ENCODE peak calls at places on chromosomes 6 and 20, in seven cellular contexts. One of them, this sample, is unnamed.

GRCh38 chr6:44650947-44651346 is 263.4 kb downstream of the CDC5L start:
- DNase-seq in stimulated activated CD8-positive, alpha-beta memory T cell treated with anti-CD3 and anti-CD28 coated beads, Interleukin-7, amount 100 ng/mL, for 1 hour: no peak
- DNase-seq in GM10248: no peak
- DNase-seq in astrocyte of the spinal cord: no peak
- DNase-seq in stimulated activated CD4-positive, alpha-beta T cell treated with anti-CD3 and anti-CD28 coated beads, TNF-alpha, amount 100 ng/mL, for 48 hours: no peak
- DNase-seq in EL: peak
- DNase-seq in breast epithelium: no peak
- DNase-seq in this sample: no peak

GRCh38 chr20:9699181-9699580 is 139.7 kb downstream of the PAK5 start:
- DNase-seq in EL: no peak
- DNase-seq in astrocyte of the spinal cord: peak
- DNase-seq in stimulated activated CD8-positive, alpha-beta memory T cell treated with anti-CD3 and anti-CD28 coated beads, Interleukin-7, amount 100 ng/mL, for 1 hour: no peak
- DNase-seq in GM10248: no peak
- DNase-seq in stimulated activated CD4-positive, alpha-beta T cell treated with anti-CD3 and anti-CD28 coated beads, TNF-alpha, amount 100 ng/mL, for 48 hours: no peak
- DNase-seq in breast epithelium: no peak
- DNase-seq in this sample: no peak

GRCh38 chr6:106163966-106164877 is 78.1 kb downstream of the PRDM1 start:
- DNase-seq in breast epithelium: no peak
- DNase-seq in GM10248: peak
- DNase-seq in EL: peak
- DNase-seq in astrocyte of the spinal cord: peak
- DNase-seq in stimulated activated CD4-positive, alpha-beta T cell treated with anti-CD3 and anti-CD28 coated beads, TNF-alpha, amount 100 ng/mL, for 48 hours: peak
- DNase-seq in stimulated activated CD8-positive, alpha-beta memory T cell treated with anti-CD3 and anti-CD28 coated beads, Interleukin-7, amount 100 ng/mL, for 1 hour: no peak
- DNase-seq in this sample: peak

GRCh38 chr6:54135665-54136370 is 24.6 kb downstream of the MLIP start:
- DNase-seq in GM10248: no peak
- DNase-seq in stimulated activated CD8-positive, alpha-beta memory T cell treated with anti-CD3 and anti-CD28 coated beads, Interleukin-7, amount 100 ng/mL, for 1 hour: no peak
- DNase-seq in breast epithelium: no peak
- DNase-seq in astrocyte of the spinal cord: peak
- DNase-seq in stimulated activated CD4-positive, alpha-beta T cell treated with anti-CD3 and anti-CD28 coated beads, TNF-alpha, amount 100 ng/mL, for 48 hours: no peak
- DNase-seq in EL: peak
- DNase-seq in this sample: no peak

GRCh38 chr6:165001502-165002157 is 307.8 kb downstream of the C6orf118 start:
- DNase-seq in GM10248: no peak
- DNase-seq in astrocyte of the spinal cord: no peak
- DNase-seq in stimulated activated CD8-positive, alpha-beta memory T cell treated with anti-CD3 and anti-CD28 coated beads, Interleukin-7, amount 100 ng/mL, for 1 hour: no peak
- DNase-seq in breast epithelium: no peak
- DNase-seq in stimulated activated CD4-positive, alpha-beta T cell treated with anti-CD3 and anti-CD28 coated beads, TNF-alpha, amount 100 ng/mL, for 48 hours: no peak
- DNase-seq in EL: no peak
- DNase-seq in this sample: peak

GRCh38 chr6:4130357-4130987 is 4.9 kb downstream of the ECI2 start:
- DNase-seq in GM10248: no peak
- DNase-seq in astrocyte of the spinal cord: no peak
- DNase-seq in stimulated activated CD8-positive, alpha-beta memory T cell treated with anti-CD3 and anti-CD28 coated beads, Interleukin-7, amount 100 ng/mL, for 1 hour: no peak
- DNase-seq in EL: no peak
- DNase-seq in breast epithelium: peak
- DNase-seq in stimulated activated CD4-positive, alpha-beta T cell treated with anti-CD3 and anti-CD28 coated beads, TNF-alpha, amount 100 ng/mL, for 48 hours: no peak
- DNase-seq in this sample: no peak

GRCh38 chr6:80638222-80639055 is 532.0 kb downstream of the BCKDHB start:
- DNase-seq in stimulated activated CD8-positive, alpha-beta memory T cell treated with anti-CD3 and anti-CD28 coated beads, Interleukin-7, amount 100 ng/mL, for 1 hour: no peak
- DNase-seq in EL: peak
- DNase-seq in astrocyte of the spinal cord: peak
- DNase-seq in stimulated activated CD4-positive, alpha-beta T cell treated with anti-CD3 and anti-CD28 coated beads, TNF-alpha, amount 100 ng/mL, for 48 hours: no peak
- DNase-seq in GM10248: no peak
- DNase-seq in breast epithelium: no peak
- DNase-seq in this sample: no peak

GRCh38 chr6:148059869-148060268 is 282.8 kb upstream of the SASH1 start:
- DNase-seq in EL: no peak
- DNase-seq in stimulated activated CD4-positive, alpha-beta T cell treated with anti-CD3 and anti-CD28 coated beads, TNF-alpha, amount 100 ng/mL, for 48 hours: no peak
- DNase-seq in GM10248: no peak
- DNase-seq in stimulated activated CD8-positive, alpha-beta memory T cell treated with anti-CD3 and anti-CD28 coated beads, Interleukin-7, amount 100 ng/mL, for 1 hour: no peak
- DNase-seq in astrocyte of the spinal cord: no peak
- DNase-seq in breast epithelium: no peak
- DNase-seq in this sample: no peak

This sample was measured in suprapubic skin.